ENCODE peak calls at places on chromosome 21, in nine cellular contexts. A, F, D, P, E, B, M, W and L are unnamed samples.

GRCh38 chr21:42566524-42567180 is 53.0 kb downstream of the SLC37A1 start:
- DNase-seq in D (no peak), P (no peak), W (no peak), A (no peak), B (no peak), M (peak), F (peak), E (no peak), L (no peak)

GRCh38 chr21:39137248-39138186 is 45.7 kb downstream of the PSMG1 start:
- DNase-seq in E (no peak), P (peak), A (no peak), D (no peak), F (no peak), B (no peak), M (no peak), W (no peak), L (peak)

GRCh38 chr21:25370311-25370744 is 237.0 kb downstream of the MRPL39 start:
- DNase-seq in P (peak), F (no peak), W (no peak), B (no peak), M (no peak), A (peak), D (no peak), E (no peak), L (peak)

GRCh38 chr21:34061983-34062382 is 11.4 kb upstream of the MRPS6 start:
- DNase-seq in M (no peak), D (no peak), W (no peak), F (no peak), E (no peak), B (no peak), P (no peak), A (no peak), L (no peak)

GRCh38 chr21:16279658-16280581 is 550.1 kb downstream of the USP25 start:
- DNase-seq in A (no peak), D (no peak), P (peak), E (no peak), W (peak), B (peak), F (no peak), M (no peak), L (peak)

GRCh38 chr21:38077504-38077903 is 161.2 kb upstream of the KCNJ6 start:
- DNase-seq in F (no peak), B (no peak), E (no peak), D (no peak), M (no peak), W (no peak), A (no peak), P (no peak), L (peak)

GRCh38 chr21:42423197-42423675 is 19.5 kb downstream of the UBASH3A start:
- DNase-seq in D (no peak), M (no peak), W (no peak), P (no peak), F (no peak), E (no peak), A (no peak), B (no peak), L (no peak)

GRCh38 chr21:25912402-25912746 is 177.6 kb downstream of the GABPA start:
- DNase-seq in B (no peak), M (no peak), F (no peak), D (no peak), P (no peak), E (no peak), W (no peak), A (no peak), L (no peak)

GRCh38 chr21:22791986-22792560 is 1793.9 kb downstream of the NCAM2 start:
- DNase-seq in F (no peak), D (no peak), E (no peak), W (no peak), B (no peak), A (peak), M (peak), P (peak), L (peak)

GRCh38 chr21:36134820-36135390 is at the start of gene CBR3:
- DNase-seq in D (peak), P (peak), F (peak), E (peak), B (peak), W (no peak), M (peak), A (no peak), L (peak)

GRCh38 chr21:34883501-34884271 is 165.4 kb downstream of the RUNX1 start:
- DNase-seq in D (no peak), M (no peak), F (no peak), A (no peak), W (no peak), B (no peak), P (no peak), E (no peak), L (no peak)

GRCh38 chr21:15671188-15671587 is 58.6 kb upstream of the USP25 start:
- DNase-seq in P (no peak), D (no peak), B (no peak), E (no peak), A (no peak), F (no peak), W (no peak), M (no peak), L (no peak)

GRCh38 chr21:21163904-21164303 is 165.7 kb downstream of the NCAM2 start:
- DNase-seq in B (peak), A (peak), F (peak), D (peak), M (peak), P (peak), W (no peak), E (peak), L (peak)

GRCh38 chr21:39444406-39445145 is 1.0 kb downstream of the LCA5L start:
- DNase-seq in P (peak), W (no peak), M (peak), F (no peak), E (no peak), B (peak), A (no peak), D (no peak), L (peak)

GRCh38 chr21:25126564-25126963 is 480.7 kb downstream of the MRPL39 start:
- DNase-seq in E (no peak), M (no peak), D (no peak), F (no peak), A (no peak), P (no peak), W (no peak), B (no peak), L (no peak)

GRCh38 chr21:41953249-41953830 is 478 bp downstream of the C2CD2 start:
- DNase-seq in A (no peak), D (no peak), B (no peak), E (peak), M (peak), P (no peak), F (no peak), W (no peak), L (no peak)

GRCh38 chr21:29133796-29134195 is 3.4 kb downstream of the MAP3K7CL start:
- DNase-seq in A (no peak), W (no peak), E (no peak), M (no peak), P (no peak), B (no peak), D (no peak), F (no peak), L (no peak)

GRCh38 chr21:33641339-33642026 is at the start of gene CRYZL1:
- DNase-seq in F (peak), A (peak), P (peak), W (peak), B (peak), D (peak), M (peak), E (peak), L (peak)

GRCh38 chr21:25974937-25975336 is 195.6 kb downstream of the APP start:
- DNase-seq in B (no peak), M (no peak), A (no peak), F (no peak), D (no peak), E (peak), W (no peak), P (no peak), L (no peak)

GRCh38 chr21:14602418-14602987 is 56.4 kb upstream of the SAMSN1 start:
- DNase-seq in F (no peak), A (no peak), P (no peak), D (no peak), W (no peak), M (no peak), E (no peak), B (no peak), L (no peak)

GRCh38 chr21:29817450-29817849 is 122.3 kb downstream of the GRIK1 start:
- DNase-seq in B (no peak), D (no peak), F (peak), W (no peak), M (no peak), A (no peak), E (no peak), P (no peak), L (no peak)

GRCh38 chr21:25005388-25005787 is 601.9 kb downstream of the MRPL39 start:
- DNase-seq in E (no peak), W (no peak), M (no peak), P (no peak), B (no peak), F (no peak), D (no peak), A (no peak), L (peak)

GRCh38 chr21:23853796-23854379 is 1753.4 kb downstream of the MRPL39 start:
- DNase-seq in P (peak), W (no peak), A (no peak), E (no peak), D (no peak), M (no peak), B (no peak), F (no peak), L (no peak)

GRCh38 chr21:22961248-22961647 is 1963.0 kb downstream of the NCAM2 start:
- DNase-seq in D (no peak), A (no peak), E (no peak), W (no peak), M (no peak), F (no peak), P (no peak), B (peak), L (no peak)

GRCh38 chr21:29228306-29228705 is 70.4 kb upstream of the BACH1 start:
- DNase-seq in F (no peak), E (no peak), B (no peak), W (no peak), D (no peak), A (no peak), P (no peak), M (no peak), L (no peak)

GRCh38 chr21:14826630-14827029 is 238.2 kb downstream of the NRIP1 start:
- DNase-seq in M (no peak), D (no peak), P (no peak), F (no peak), E (no peak), B (no peak), W (no peak), A (no peak), L (no peak)

GRCh38 chr21:25573409-25574206 is 33.7 kb downstream of the MRPL39 start:
- DNase-seq in D (no peak), W (peak), P (peak), A (peak), F (no peak), M (no peak), B (no peak), E (no peak), L (peak)

GRCh38 chr21:20783611-20784010 is 214.6 kb upstream of the NCAM2 start:
- DNase-seq in E (no peak), M (no peak), A (no peak), D (no peak), W (no peak), F (no peak), P (no peak), B (no peak), L (no peak)

GRCh38 chr21:40760811-40761210 is 86.1 kb downstream of the DSCAM start:
- DNase-seq in F (no peak), M (no peak), D (no peak), E (no peak), P (no peak), B (no peak), W (peak), A (no peak), L (no peak)

GRCh38 chr21:14531927-14532326 is 14.2 kb downstream of the SAMSN1 start:
- DNase-seq in F (no peak), D (no peak), M (peak), A (no peak), B (no peak), W (no peak), P (no peak), E (no peak), L (no peak)

GRCh38 chr21:30354308-30355005 is 6.1 kb upstream of the KRTAP23-1 start:
- DNase-seq in F (no peak), E (no peak), A (no peak), W (no peak), B (no peak), D (no peak), P (no peak), M (no peak), L (no peak)

GRCh38 chr21:46425061-46425460 is 33.6 kb upstream of the DIP2A start:
- DNase-seq in P (no peak), B (no peak), F (no peak), A (no peak), M (peak), E (no peak), D (no peak), W (no peak), L (no peak)

GRCh38 chr21:46422636-46423241 is 36.0 kb upstream of the DIP2A start:
- DNase-seq in M (no peak), E (no peak), P (no peak), F (no peak), D (no peak), W (no peak), B (no peak), A (no peak), L (no peak)

GRCh38 chr21:46424621-46425020 is 34.1 kb upstream of the DIP2A start:
- DNase-seq in W (no peak), M (no peak), E (no peak), D (no peak), B (no peak), F (no peak), A (no peak), P (no peak), L (no peak)

GRCh38 chr21:46424062-46424591 is 34.6 kb upstream of the DIP2A start:
- DNase-seq in D (no peak), W (no peak), A (no peak), B (no peak), M (peak), E (no peak), P (no peak), F (no peak), L (no peak)

GRCh38 chr21:46423546-46424061 is 35.1 kb upstream of the DIP2A start:
- DNase-seq in B (no peak), A (no peak), E (no peak), P (no peak), M (no peak), F (no peak), W (no peak), D (no peak), L (no peak)
- H3K4me3 ChIP-seq in B (no peak), A (no peak), E (no peak), P (no peak), M (no peak), F (no peak), W (no peak), D (no peak), L (no peak)

GRCh38 chr21:45954921-45955320 is 26.6 kb upstream of the COL6A1 start:
- DNase-seq in E (no peak), A (no peak), D (no peak), W (no peak), P (no peak), B (no peak), M (no peak), F (no peak), L (no peak)

GRCh38 chr21:45952974-45953373 is 28.6 kb upstream of the COL6A1 start:
- DNase-seq in B (no peak), W (no peak), A (no peak), D (no peak), M (no peak), P (no peak), E (no peak), F (no peak), L (no peak)

GRCh38 chr21:45957551-45957950 is 24.0 kb upstream of the COL6A1 start:
- DNase-seq in B (no peak), P (no peak), E (no peak), W (no peak), F (no peak), M (no peak), A (no peak), D (no peak), L (no peak)

GRCh38 chr21:45951676-45952075 is 29.9 kb upstream of the COL6A1 start:
- DNase-seq in P (no peak), M (no peak), D (no peak), W (no peak), F (no peak), A (no peak), E (no peak), B (no peak), L (no peak)

GRCh38 chr21:45954271-45954670 is 27.3 kb upstream of the COL6A1 start:
- DNase-seq in D (no peak), P (peak), F (no peak), B (no peak), M (peak), A (no peak), E (no peak), W (no peak), L (peak)
- TF ChIP-seq CTCF in D (no peak), P (peak), F (no peak), B (peak), M (peak), A (peak), E (peak), W (peak), L (peak)

GRCh38 chr21:43645987-43646386 is 13.3 kb downstream of the HSF2BP start:
- DNase-seq in A (no peak), E (no peak), M (no peak), D (no peak), W (no peak), P (no peak), F (no peak), B (no peak), L (no peak)
- H3K4me3 ChIP-seq in A (no peak), E (no peak), M (no peak), D (no peak), W (no peak), P (no peak), F (no peak), B (no peak), L (no peak)

GRCh38 chr21:32580949-32581348 is 4.4 kb downstream of the TCP10L start:
- DNase-seq in E (no peak), W (no peak), P (no peak), A (no peak), D (no peak), F (no peak), B (no peak), M (no peak), L (no peak)

GRCh38 chr21:32581732-32582131 is 3.6 kb downstream of the TCP10L start:
- DNase-seq in D (no peak), B (no peak), M (no peak), E (no peak), F (no peak), W (no peak), P (no peak), A (no peak), L (no peak)

GRCh38 chr21:32574946-32575925 is 10.1 kb downstream of the TCP10L start:
- DNase-seq in P (no peak), B (no peak), F (no peak), E (no peak), W (no peak), D (no peak), M (no peak), A (no peak), L (no peak)

GRCh38 chr21:32576011-32576410 is 9.3 kb downstream of the TCP10L start:
- DNase-seq in E (no peak), B (no peak), W (no peak), P (no peak), A (no peak), F (no peak), M (no peak), D (no peak), L (no peak)

DNA sequence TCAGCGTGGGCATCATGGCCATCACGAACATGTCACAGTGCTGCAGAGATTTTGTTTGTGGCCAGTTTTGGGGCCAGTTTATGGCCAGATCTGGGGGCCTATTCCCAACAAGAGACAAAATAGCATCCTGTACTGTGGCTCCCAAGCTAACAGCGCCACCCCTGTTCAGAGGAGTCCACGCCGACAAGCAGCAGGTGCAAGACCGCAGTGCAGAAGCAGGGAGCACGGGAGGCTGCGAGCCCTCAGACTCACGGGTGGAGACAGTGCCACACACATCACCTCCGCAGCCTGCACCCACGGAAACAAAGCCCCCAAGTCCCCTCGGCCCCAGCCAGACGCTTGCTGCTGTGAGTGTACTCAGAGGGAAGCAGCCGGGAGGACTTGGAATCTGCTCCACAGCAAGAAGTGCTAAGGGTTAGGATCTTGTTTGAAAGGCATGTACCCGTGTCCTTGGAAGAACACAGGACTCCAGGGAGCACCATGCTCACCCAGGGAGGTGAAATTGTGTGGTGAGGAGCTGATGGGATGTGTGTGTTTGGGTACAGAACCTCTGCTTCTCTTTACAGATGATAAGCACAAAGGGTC is 7.1 kb downstream of the TCP10L start:
- DNase-seq in P (peak), F (no peak), M (no peak), A (no peak), D (no peak), E (no peak), B (no peak), W (no peak), L (peak)
- TF ChIP-seq CTCF in P (peak), F (no peak), M (peak), A (peak), D (no peak), E (peak), B (no peak), W (peak), L (peak)

GRCh38 chr21:17539323-17539722 is 26.5 kb downstream of the CXADR start:
- DNase-seq in P (no peak), F (no peak), E (no peak), W (no peak), A (no peak), M (no peak), B (no peak), D (no peak), L (no peak)
- H3K4me3 ChIP-seq in P (no peak), F (no peak), E (no peak), W (no peak), A (no peak), M (no peak), B (no peak), D (no peak), L (no peak)

DNA sequence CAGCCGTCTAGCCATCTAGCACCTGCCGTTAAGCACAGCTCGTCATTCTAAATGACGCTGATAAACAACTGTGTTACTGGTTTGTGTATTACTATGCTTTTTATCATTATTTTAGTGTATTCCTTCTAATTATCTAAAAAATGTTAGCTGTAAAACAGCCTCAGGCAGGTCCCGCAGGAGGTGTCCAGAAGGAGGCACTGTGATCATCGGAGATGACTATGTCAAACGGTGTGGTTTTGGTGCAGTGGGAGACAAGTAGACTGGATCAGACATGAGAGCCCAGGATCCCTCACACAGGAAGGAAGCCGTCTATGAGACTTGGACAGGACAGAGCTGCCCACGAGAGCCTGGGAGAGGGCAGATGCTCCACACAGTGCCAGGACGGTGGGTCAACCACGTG is 55.3 kb upstream of the COL6A1 start:
- DNase-seq in F (no peak), D (no peak), E (no peak), W (no peak), B (no peak), M (no peak), P (peak), A (no peak), L (peak)
- TF ChIP-seq CTCF in F (no peak), D (no peak), E (peak), W (no peak), B (no peak), M (peak), P (peak), A (no peak), L (no peak)